ENCODE peak calls at places on chromosomes 13 and 19, in seven cellular contexts. P is esophagus squamous epithelium; R is neural progenitor cell; O is colonic mucosa; H is psoas muscle; Q is CD8-positive, alpha-beta memory T cell; X is mesendoderm. G is an unnamed sample. For H3K27me3, the result is how much of the 10 kb centered on the place peaks cover.

GRCh38 chr19:10871711-10872550 is 578 bp downstream of the CARM1 start:
- DNase-seq in Q (no peak), R (peak), X (no peak), P (no peak), O (peak), H (peak), G (peak)

GRCh38 chr19:41263042-41263849 is 926 bp upstream of the HNRNPUL1 start:
- DNase-seq in P (no peak), Q (peak), O (peak), H (peak), R (peak), X (peak), G (peak)

GRCh38 chr19:10074153-10074552 is 12.0 kb upstream of the SHFL start:
- DNase-seq in X (peak), P (no peak), O (peak), H (no peak), R (peak), Q (peak), G (no peak)

GRCh38 chr13:24216176-24216575 is 55.7 kb downstream of the SPATA13 start:
- DNase-seq in R (no peak), X (no peak), Q (no peak), P (no peak), O (no peak), H (no peak), G (no peak)

GRCh38 chr19:49387936-49388372 is at the start of gene KASH5:
- DNase-seq in R (no peak), H (peak), O (peak), Q (peak), P (peak), X (no peak), G (peak)

GRCh38 chr19:55600336-55601028 is 394 bp downstream of the ZNF524 start:
- DNase-seq in X (no peak), R (peak), O (no peak), P (peak), H (no peak), Q (no peak), G (no peak)

GRCh38 chr19:51480590-51480989 is 2.3 kb downstream of the CEACAM18 start:
- DNase-seq in P (no peak), H (no peak), X (peak), O (no peak), R (peak), Q (no peak), G (peak)

GRCh38 chr19:37845932-37846331 is 60.5 kb downstream of the WDR87 start:
- DNase-seq in X (no peak), P (no peak), O (no peak), Q (no peak), H (no peak), R (no peak), G (no peak)

GRCh38 chr19:34431681-34432402 is 3.7 kb downstream of the UBA2 start:
- DNase-seq in H (no peak), X (no peak), Q (no peak), P (no peak), R (no peak), O (no peak), G (no peak)

GRCh38 chr13:20033486-20033885 is 75.0 kb downstream of the ZMYM2 start:
- DNase-seq in P (no peak), O (no peak), H (no peak), R (no peak), X (no peak), Q (no peak), G (no peak)

DNA sequence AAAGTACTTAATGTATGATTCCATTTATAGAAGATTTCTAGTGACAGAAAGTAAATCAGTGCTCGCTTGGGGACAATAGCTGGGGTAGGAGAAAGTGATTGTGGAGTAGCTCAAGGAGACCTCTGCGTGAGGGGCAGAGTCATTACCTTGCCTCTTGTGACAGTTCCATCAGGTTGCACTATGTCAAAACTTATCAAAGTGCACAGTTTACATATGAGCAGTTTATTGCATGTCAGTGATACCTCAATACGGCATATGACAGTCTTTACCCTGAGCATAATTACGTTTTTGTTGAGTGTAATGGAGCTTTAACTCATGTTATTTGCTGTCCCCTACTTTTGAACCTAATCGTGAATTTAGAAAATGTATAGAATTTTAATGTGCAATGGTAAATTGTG is 15.0 kb downstream of the ARHGEF7 start:
- DNase-seq in P (no peak), Q (no peak), O (no peak), X (no peak), H (no peak), R (no peak), G (no peak)
- H3K27me3 ChIP-seq in P (under half), Q (under half), O (under half), X (under half), H (under half), R (under half), G (under half)

DNA sequence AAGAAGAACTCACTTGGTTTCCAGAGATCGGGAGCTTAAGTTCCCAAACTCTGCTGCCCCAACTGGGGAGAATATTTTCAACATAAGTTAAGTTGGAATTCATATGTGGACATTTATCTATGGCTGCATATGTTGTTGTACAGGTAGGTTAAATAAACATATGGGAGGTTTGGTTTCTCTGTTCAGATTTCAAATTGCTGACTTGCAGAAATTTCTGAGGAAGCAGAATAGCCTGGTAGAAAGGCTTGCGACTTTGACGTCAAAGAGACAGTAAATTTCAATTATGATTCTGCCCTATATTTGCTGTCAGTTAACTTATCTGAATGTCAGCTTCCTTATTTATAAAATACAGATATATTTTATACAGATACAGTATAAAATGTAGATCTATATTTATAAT is 40.0 kb upstream of the TPP2 start:
- DNase-seq in O (no peak), X (no peak), Q (no peak), H (no peak), R (no peak), P (no peak), G (no peak)
- H3K4me3 ChIP-seq in O (no peak), X (no peak), Q (no peak), H (no peak), R (no peak), P (no peak), G (no peak)

GRCh38 chr13:99072941-99073340 is 95.1 kb upstream of the DOCK9 start:
- DNase-seq in R (no peak), Q (no peak), O (no peak), H (no peak), P (no peak), X (no peak), G (no peak)
- H3K27me3 ChIP-seq in R (under half), Q (under half), O (under half), H (under half), P (under half), X (under half), G (under half)

DNA sequence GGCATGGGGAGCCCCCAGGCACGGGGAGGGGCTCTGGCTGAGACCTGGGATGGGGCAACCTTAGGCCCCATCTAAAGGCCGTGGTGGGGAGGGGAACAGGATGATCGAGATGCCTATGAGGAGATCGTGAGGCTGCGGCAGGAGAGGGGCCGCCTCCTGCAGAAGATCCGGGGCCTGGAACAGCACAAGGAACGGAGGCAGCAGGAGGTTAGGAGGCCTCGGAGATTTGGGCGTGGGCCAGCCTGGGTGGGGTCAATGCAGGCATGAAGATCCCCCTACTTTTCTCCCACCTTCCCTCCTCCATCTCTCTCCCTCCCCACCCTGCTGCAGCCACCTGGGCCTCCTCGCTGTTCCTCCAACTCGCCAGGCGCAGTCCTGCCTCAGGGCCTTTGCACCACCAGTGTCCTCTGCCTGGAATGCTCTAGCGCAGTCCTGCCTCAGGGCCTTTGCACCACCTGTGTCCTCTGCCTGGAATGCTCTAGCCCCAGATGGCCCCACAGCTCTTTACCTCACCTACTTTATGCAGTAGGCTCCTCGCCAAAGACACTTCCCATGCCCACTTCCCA is 19.1 kb upstream of the EBI3 start:
- DNase-seq in Q (no peak), H (no peak), O (no peak), R (no peak), X (no peak), P (no peak), G (no peak)
- H3K4me3 ChIP-seq in Q (no peak), H (no peak), O (no peak), R (no peak), X (no peak), P (no peak), G (no peak)

GRCh38 chr13:104584481-104584880 is 1518.3 kb upstream of the SLC10A2 start:
- DNase-seq in O (no peak), P (no peak), Q (no peak), H (no peak), X (no peak), R (no peak), G (no peak)
- H3K27me3 ChIP-seq in O (under half), P (under half), Q (under half), H (under half), X (under half), R (under half), G (under half)

GRCh38 chr19:12696366-12697335 is at the start of gene FBXW9:
- DNase-seq in O (peak), R (peak), X (peak), P (peak), H (peak), Q (peak), G (peak)

GRCh38 chr19:12695090-12695489 is 1.3 kb downstream of the FBXW9 start:
- DNase-seq in Q (no peak), X (no peak), H (no peak), R (no peak), O (no peak), P (no peak), G (no peak)

GRCh38 chr19:12695997-12696365 is 450 bp downstream of the FBXW9 start:
- DNase-seq in O (no peak), X (no peak), P (no peak), Q (no peak), R (no peak), H (no peak), G (no peak)

GRCh38 chr19:12695514-12695913 is 917 bp downstream of the FBXW9 start:
- DNase-seq in R (no peak), Q (no peak), O (no peak), X (no peak), P (no peak), H (no peak), G (no peak)

DNA sequence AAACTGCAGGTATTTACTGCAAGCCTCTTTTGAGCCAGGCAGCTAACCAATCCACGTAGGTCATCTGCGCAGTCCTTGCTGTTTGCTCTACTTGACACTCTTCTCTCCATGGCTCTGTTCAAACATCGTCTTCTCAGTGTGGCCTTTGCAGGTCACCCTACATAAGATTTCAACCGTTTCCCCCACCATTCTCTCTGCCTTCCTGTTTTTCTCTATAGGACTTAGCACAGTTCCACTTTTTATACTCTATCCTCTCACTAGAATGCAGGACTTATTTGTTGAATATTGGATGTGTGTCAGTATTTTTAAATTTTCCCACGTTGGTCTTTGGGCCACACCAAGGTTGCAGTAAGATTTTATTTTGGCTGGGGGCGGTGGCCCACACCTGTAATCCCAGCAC is 1.7 kb upstream of the FBXW9 start:
- DNase-seq in Q (no peak), H (no peak), R (no peak), O (no peak), P (no peak), X (no peak), G (no peak)
- H3K4me3 ChIP-seq in Q (no peak), H (no peak), R (no peak), O (no peak), P (no peak), X (no peak), G (no peak)

DNA sequence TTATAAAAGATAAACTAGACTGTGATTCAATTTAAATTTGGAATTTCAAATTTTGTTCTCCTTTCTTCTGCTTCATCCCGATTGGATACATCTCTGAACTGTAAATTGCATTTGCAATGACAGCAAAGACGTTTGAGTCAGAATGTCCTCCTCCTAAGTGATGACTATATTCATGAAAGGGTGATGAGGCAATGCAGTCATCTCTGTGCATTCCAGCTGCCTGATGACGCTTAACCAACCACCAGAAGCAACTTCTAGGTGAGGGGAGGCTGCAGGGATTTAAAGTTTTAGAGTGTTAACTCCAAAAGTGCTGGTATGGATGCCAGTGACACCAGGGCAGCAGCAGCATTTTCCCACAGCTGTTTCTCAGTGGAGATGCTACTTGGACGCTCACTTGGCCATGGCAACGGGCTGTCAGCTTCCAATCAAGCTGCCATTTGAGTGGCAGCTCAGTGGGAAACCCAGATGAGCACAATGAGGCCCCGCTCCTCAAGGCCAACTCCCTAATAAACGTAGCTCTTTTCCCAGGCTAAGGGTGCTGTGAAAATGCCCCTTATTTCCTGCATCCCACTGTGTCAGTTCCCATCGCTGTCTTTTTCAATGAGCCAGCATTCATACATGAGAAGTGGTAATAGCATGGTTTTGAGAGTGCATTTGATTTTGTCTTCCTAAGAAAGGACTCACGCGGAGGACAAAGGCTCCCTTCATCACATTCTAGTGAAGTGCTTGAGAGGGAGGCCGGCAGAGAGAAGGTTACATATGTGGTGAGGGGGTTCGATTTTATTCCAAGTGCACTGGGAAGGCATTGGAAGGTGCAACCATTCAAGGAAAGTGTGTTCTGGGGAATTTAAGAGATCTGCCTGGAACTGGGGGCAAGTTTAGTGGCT is 45.2 kb upstream of the AMER2 start:
- DNase-seq in P (no peak), X (peak), H (no peak), R (no peak), Q (no peak), O (no peak), G (no peak)
- H3K27me3 ChIP-seq in P (under half), X (under half), H (under half), R (under half), Q (under half), O (under half), G (under half)